ENCODE peak calls at places on chromosomes 3 and 15, in eight cellular contexts. Y is uterus, G is astrocyte of the spinal cord, E is cardiac fibroblast, M is endothelial cell of umbilical vein, D is OCI-LY7, I is left ventricle myocardium inferior, W is hepatocyte. Z is an unnamed sample.

GRCh38 chr3:63207066-63207590 is 71.0 kb upstream of the SYNPR start:
- DNase-seq in Y (no peak), G (no peak), E (no peak), M (no peak), D (no peak), I (no peak), W (no peak), Z (peak)

GRCh38 chr15:63971427-63971805 is 74.9 kb downstream of the DAPK2 start:
- DNase-seq in Y (no peak), G (no peak), E (no peak), M (no peak), D (peak), I (no peak), W (no peak), Z (no peak)

GRCh38 chr3:42053476-42053875 is 37.7 kb upstream of the TRAK1 start:
- DNase-seq in Y (no peak), G (no peak), E (no peak), M (no peak), D (no peak), I (peak), W (peak), Z (no peak)

GRCh38 chr3:44235604-44236484 is 5.8 kb upstream of the TOPAZ1 start:
- DNase-seq in Y (peak), G (peak), E (peak), M (peak), D (peak), I (peak), W (peak), Z (peak)

GRCh38 chr3:29486087-29486486 is 205.2 kb downstream of the RBMS3 start:
- DNase-seq in Y (no peak), G (peak), E (peak), M (no peak), D (no peak), I (no peak), W (no peak), Z (peak)

GRCh38 chr3:62884041-62884870 is 9.0 kb upstream of the CADPS start:
- DNase-seq in Y (no peak), G (no peak), E (no peak), M (no peak), D (no peak), I (no peak), W (no peak), Z (no peak)

GRCh38 chr15:95718441-95718840 is 612.1 kb upstream of the NR2F2 start:
- DNase-seq in Y (peak), G (peak), E (no peak), M (no peak), D (no peak), I (peak), W (no peak), Z (no peak)

GRCh38 chr3:48419597-48419996 is 10.3 kb downstream of the PLXNB1 start:
- DNase-seq in Y (no peak), G (no peak), E (no peak), M (no peak), D (no peak), I (no peak), W (no peak), Z (no peak)

GRCh38 chr3:69649120-69649519 is 90.1 kb upstream of the MITF start:
- DNase-seq in Y (no peak), G (peak), E (peak), M (peak), D (no peak), I (no peak), W (no peak), Z (peak)

GRCh38 chr3:142724682-142725351 is 983 bp downstream of the TRPC1 start:
- DNase-seq in Y (peak), G (peak), E (peak), M (peak), D (no peak), I (peak), W (peak), Z (no peak)

GRCh38 chr15:34795267-34796081 is at the start of gene ACTC1:
- DNase-seq in Y (peak), G (peak), E (peak), M (peak), D (no peak), I (peak), W (peak), Z (peak)

GRCh38 chr3:61574854-61575253 is 13.5 kb downstream of the PTPRG start:
- DNase-seq in Y (no peak), G (peak), E (peak), M (no peak), D (no peak), I (no peak), W (no peak), Z (peak)

GRCh38 chr3:21894459-21895083 is 143.6 kb upstream of the ZNF385D start:
- DNase-seq in Y (no peak), G (peak), E (peak), M (peak), D (no peak), I (no peak), W (peak), Z (peak)

GRCh38 chr3:109926376-109926775 is 589.0 kb upstream of the DPPA4 start:
- DNase-seq in Y (no peak), G (no peak), E (no peak), M (no peak), D (no peak), I (no peak), W (no peak), Z (no peak)

GRCh38 chr15:83396071-83396470 is 51.1 kb upstream of the SH3GL3 start:
- DNase-seq in Y (no peak), G (no peak), E (no peak), M (no peak), D (no peak), I (no peak), W (no peak), Z (no peak)

GRCh38 chr3:32334675-32335074 is 57.0 kb upstream of the CMTM7 start:
- DNase-seq in Y (no peak), G (no peak), E (peak), M (no peak), D (peak), I (no peak), W (no peak), Z (peak)

GRCh38 chr3:109952924-109953323 is 615.6 kb upstream of the DPPA4 start:
- DNase-seq in Y (no peak), G (no peak), E (peak), M (no peak), D (no peak), I (no peak), W (no peak), Z (peak)

GRCh38 chr15:32941823-32942222 is 224.0 kb downstream of the GREM1 start:
- DNase-seq in Y (no peak), G (no peak), E (no peak), M (no peak), D (no peak), I (no peak), W (no peak), Z (no peak)

GRCh38 chr3:51950899-51951298 is 4.3 kb upstream of the GPR62 start:
- DNase-seq in Y (no peak), G (no peak), E (no peak), M (no peak), D (no peak), I (no peak), W (no peak), Z (no peak)

GRCh38 chr3:126061301-126062032 is 22.5 kb downstream of the SLC41A3 start:
- DNase-seq in Y (no peak), G (no peak), E (no peak), M (no peak), D (no peak), I (no peak), W (no peak), Z (no peak)

GRCh38 chr15:91561371-91562100 is 292.0 kb upstream of the SLCO3A1 start:
- DNase-seq in Y (peak), G (peak), E (peak), M (no peak), D (no peak), I (no peak), W (peak), Z (peak)

GRCh38 chr3:185200639-185201038 is 47.8 kb upstream of the C3orf70 start:
- DNase-seq in Y (no peak), G (peak), E (peak), M (peak), D (no peak), I (no peak), W (no peak), Z (peak)

GRCh38 chr3:184229424-184230080 is at the start of gene VWA5B2:
- DNase-seq in Y (peak), G (peak), E (no peak), M (peak), D (peak), I (peak), W (peak), Z (peak)

GRCh38 chr15:64051645-64052259 is 5.5 kb upstream of the DAPK2 start:
- DNase-seq in Y (no peak), G (no peak), E (no peak), M (no peak), D (no peak), I (no peak), W (no peak), Z (no peak)

GRCh38 chr15:41713047-41713446 is 52.8 kb downstream of the MGA start:
- DNase-seq in Y (no peak), G (peak), E (peak), M (peak), D (no peak), I (no peak), W (no peak), Z (no peak)

GRCh38 chr15:76730262-76730661 is 174.9 kb downstream of the SCAPER start:
- DNase-seq in Y (no peak), G (peak), E (peak), M (peak), D (no peak), I (no peak), W (no peak), Z (no peak)

GRCh38 chr3:72413228-72413627 is 435.0 kb downstream of the SHQ1 start:
- DNase-seq in Y (no peak), G (peak), E (peak), M (peak), D (no peak), I (no peak), W (no peak), Z (peak)

GRCh38 chr15:74381481-74381880 is 14.0 kb upstream of the CYP11A1 start:
- DNase-seq in Y (no peak), G (no peak), E (no peak), M (no peak), D (no peak), I (no peak), W (no peak), Z (no peak)

GRCh38 chr3:140035856-140036255 is 100.9 kb downstream of the CLSTN2 start:
- DNase-seq in Y (no peak), G (no peak), E (no peak), M (no peak), D (no peak), I (no peak), W (no peak), Z (no peak)

GRCh38 chr3:123286308-123287023 is 84.7 kb downstream of the SEC22A start:
- DNase-seq in Y (no peak), G (peak), E (peak), M (peak), D (peak), I (no peak), W (peak), Z (peak)

GRCh38 chr3:197690754-197691153 is 46.0 kb downstream of the RUBCN start:
- DNase-seq in Y (no peak), G (no peak), E (no peak), M (no peak), D (no peak), I (no peak), W (no peak), Z (no peak)

GRCh38 chr3:155282416-155283091 is 10.9 kb downstream of the STRIT1 start:
- DNase-seq in Y (no peak), G (peak), E (peak), M (no peak), D (no peak), I (no peak), W (no peak), Z (no peak)

GRCh38 chr3:138113309-138113708 is 2.1 kb downstream of the DZIP1L start:
- DNase-seq in Y (no peak), G (peak), E (no peak), M (no peak), D (no peak), I (no peak), W (peak), Z (no peak)

GRCh38 chr3:177641206-177641605 is 443.9 kb upstream of the TBL1XR1 start:
- DNase-seq in Y (no peak), G (no peak), E (no peak), M (no peak), D (no peak), I (no peak), W (no peak), Z (no peak)

GRCh38 chr3:65905648-65906211 is 133.0 kb downstream of the MAGI1 start:
- DNase-seq in Y (no peak), G (no peak), E (no peak), M (no peak), D (no peak), I (no peak), W (no peak), Z (no peak)

GRCh38 chr3:183148056-183148455 is 14.5 kb downstream of the LAMP3 start:
- DNase-seq in Y (no peak), G (peak), E (peak), M (no peak), D (no peak), I (no peak), W (no peak), Z (no peak)

GRCh38 chr3:139935866-139936817 is 1.2 kb downstream of the CLSTN2 start:
- DNase-seq in Y (peak), G (peak), E (peak), M (no peak), D (no peak), I (peak), W (peak), Z (peak)

GRCh38 chr3:18301781-18302180 is 123.4 kb downstream of the SATB1 start:
- DNase-seq in Y (no peak), G (no peak), E (no peak), M (no peak), D (no peak), I (no peak), W (no peak), Z (no peak)

DNA sequence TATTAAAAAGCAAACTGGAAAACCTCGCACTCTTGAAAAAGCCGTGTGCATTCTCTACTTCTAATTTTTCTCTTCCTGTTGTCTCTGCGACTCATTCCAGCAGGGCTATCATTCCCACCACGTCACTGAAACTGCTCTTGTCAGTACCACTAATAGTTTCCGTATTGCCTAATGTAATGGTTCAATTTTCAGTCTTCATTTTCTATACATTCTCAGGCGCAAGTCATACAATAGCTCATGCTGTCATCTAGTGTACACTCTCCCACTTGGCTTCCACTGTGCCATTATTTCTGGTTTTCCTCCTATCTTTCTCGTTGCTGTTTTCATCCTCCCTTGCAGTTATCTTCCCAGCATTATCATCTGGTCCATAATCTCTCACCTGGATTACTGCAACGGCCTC is 160.2 kb downstream of the SPATA16 start:
- DNase-seq in Y (no peak), G (no peak), E (peak), M (peak), D (no peak), I (no peak), W (no peak), Z (peak)
- TF ChIP-seq CTCF in Y (no peak), G (no peak), E (no peak), M (no peak), D (no peak), I (no peak), W (no peak), Z (no peak)

GRCh38 chr15:56369234-56369633 is 4.0 kb downstream of the TEX9 start:
- DNase-seq in Y (no peak), G (no peak), E (no peak), M (no peak), D (peak), I (no peak), W (no peak), Z (peak)

GRCh38 chr15:56366211-56366610 is 985 bp downstream of the TEX9 start:
- DNase-seq in Y (no peak), G (no peak), E (no peak), M (no peak), D (no peak), I (no peak), W (no peak), Z (no peak)

GRCh38 chr15:56365075-56365711 is at the start of gene TEX9:
- DNase-seq in Y (peak), G (peak), E (peak), M (peak), D (peak), I (peak), W (peak), Z (peak)

GRCh38 chr15:56371495-56372147 is 6.4 kb downstream of the TEX9 start:
- DNase-seq in Y (no peak), G (no peak), E (no peak), M (no peak), D (peak), I (no peak), W (no peak), Z (peak)

GRCh38 chr15:56367156-56367555 is 1.9 kb downstream of the TEX9 start:
- DNase-seq in Y (no peak), G (no peak), E (no peak), M (no peak), D (peak), I (no peak), W (no peak), Z (no peak)
- H3K4me3 ChIP-seq in Y (no peak), G (no peak), E (no peak), M (no peak), D (peak), I (no peak), W (no peak), Z (no peak)

GRCh38 chr3:153061938-153062528 is 100.0 kb upstream of the RAP2B start:
- DNase-seq in Y (no peak), G (no peak), E (no peak), M (no peak), D (no peak), I (no peak), W (no peak), Z (no peak)

GRCh38 chr3:153060346-153060745 is 101.7 kb upstream of the RAP2B start:
- DNase-seq in Y (no peak), G (no peak), E (no peak), M (no peak), D (no peak), I (no peak), W (no peak), Z (no peak)

GRCh38 chr3:153066983-153067382 is 95.0 kb upstream of the RAP2B start:
- DNase-seq in Y (no peak), G (no peak), E (no peak), M (no peak), D (no peak), I (no peak), W (no peak), Z (no peak)

GRCh38 chr3:153063337-153063736 is 98.7 kb upstream of the RAP2B start:
- DNase-seq in Y (no peak), G (no peak), E (no peak), M (no peak), D (no peak), I (no peak), W (no peak), Z (no peak)
- TF ChIP-seq CTCF in Y (no peak), G (no peak), E (no peak), M (no peak), D (no peak), I (no peak), W (no peak), Z (no peak)

DNA sequence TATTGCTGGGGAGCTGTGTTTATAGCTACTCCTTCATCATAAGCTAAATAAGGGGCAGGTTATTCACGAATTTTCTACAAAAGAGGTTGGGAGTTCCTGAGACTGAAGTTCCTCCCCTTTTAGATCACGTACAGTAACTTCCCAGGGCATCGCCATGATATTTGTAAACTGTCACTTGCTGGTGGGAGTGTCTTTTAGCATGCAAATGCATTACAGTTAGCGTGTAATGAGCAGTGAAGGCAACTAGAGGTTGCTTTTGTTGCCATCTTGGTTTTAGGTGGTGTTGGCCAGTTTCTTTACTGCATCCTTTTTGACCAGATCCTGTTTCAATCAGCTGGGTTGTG is 64.4 kb downstream of the IL12A start:
- DNase-seq in Y (no peak), G (peak), E (no peak), M (no peak), D (no peak), I (no peak), W (no peak), Z (no peak)
- H3K4me3 ChIP-seq in Y (no peak), G (peak), E (no peak), M (no peak), D (no peak), I (peak), W (no peak), Z (no peak)

Z was measured in epithelial cell of esophagus.